ENCODE peak calls at places on chromosomes 3 and 15, in four cellular contexts. F is GM12865, D is AG04450, B is GM12878. N is an unnamed sample.
A peak's percentile ranks its signal among the peaks of the same experiment; 100 is the strongest.

GRCh38 chr3:10585945-10586344 is 80.6 kb upstream of the ATP2B2 start:
- DNase-seq in F (no peak), D (no peak), B (no peak), N (no peak)

GRCh38 chr15:49731187-49731828 is 110.5 kb downstream of the DTWD1 start:
- DNase-seq in D (no peak), F (no peak), B (no peak), N (no peak)

GRCh38 chr3:102229062-102229655 is 205.7 kb upstream of the ZPLD1 start:
- DNase-seq in B (peak; percentile 61), F (peak; percentile 84), D (peak; percentile 42), N (no peak)

GRCh38 chr15:70241561-70242320 is 144.0 kb upstream of the TLE3 start:
- DNase-seq in D (no peak), F (no peak), B (no peak), N (no peak)

GRCh38 chr15:50685976-50686467 is 575 bp downstream of the TRPM7 start:
- DNase-seq in F (peak; percentile 84), D (no peak), B (peak; percentile 26), N (no peak)

GRCh38 chr3:101809178-101810022 is 30.4 kb downstream of the NXPE3 start:
- DNase-seq in F (peak; percentile 65), B (no peak), D (no peak), N (no peak)

GRCh38 chr3:155076888-155077287 is 3.2 kb upstream of the MME start:
- DNase-seq in F (no peak), B (no peak), D (no peak), N (no peak)

GRCh38 chr3:113485161-113485609 is 29.8 kb downstream of the SPICE1 start:
- DNase-seq in F (no peak), B (no peak), D (no peak), N (no peak)

GRCh38 chr15:92807971-92808571 is 92.1 kb upstream of the CHD2 start:
- DNase-seq in B (no peak), D (no peak), F (peak; percentile 48), N (no peak)
- H3K4me3 ChIP-seq in B (peak overlapping the region; percentile 79), D (no peak overlapping the region), F (peak overlapping the region; percentile 92), N (no peak overlapping the region)

DNA sequence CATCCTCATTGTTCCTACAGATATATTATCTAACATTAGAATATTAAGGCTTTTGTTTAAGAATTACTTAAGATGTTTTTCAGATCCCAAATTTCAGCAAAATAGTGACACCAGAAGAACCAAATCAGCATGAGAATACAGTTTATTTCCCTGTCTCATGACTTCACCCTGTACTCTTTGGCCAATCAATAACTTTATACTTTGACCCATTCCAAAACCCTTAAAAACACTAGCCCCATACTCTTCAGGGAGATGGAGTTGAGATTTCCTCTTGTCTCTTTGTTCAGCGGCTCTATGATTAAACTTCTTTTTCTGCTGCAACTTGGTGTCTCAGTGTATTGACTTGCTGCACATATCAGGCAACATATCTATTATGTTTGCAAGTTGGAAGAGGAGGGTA is 207.7 kb downstream of the ZBBX start:
- DNase-seq in D (no peak), B (no peak), F (no peak), N (no peak)
- TF ChIP-seq CTCF in D (no peak), B (no peak), F (no peak), N (no peak)

DNA sequence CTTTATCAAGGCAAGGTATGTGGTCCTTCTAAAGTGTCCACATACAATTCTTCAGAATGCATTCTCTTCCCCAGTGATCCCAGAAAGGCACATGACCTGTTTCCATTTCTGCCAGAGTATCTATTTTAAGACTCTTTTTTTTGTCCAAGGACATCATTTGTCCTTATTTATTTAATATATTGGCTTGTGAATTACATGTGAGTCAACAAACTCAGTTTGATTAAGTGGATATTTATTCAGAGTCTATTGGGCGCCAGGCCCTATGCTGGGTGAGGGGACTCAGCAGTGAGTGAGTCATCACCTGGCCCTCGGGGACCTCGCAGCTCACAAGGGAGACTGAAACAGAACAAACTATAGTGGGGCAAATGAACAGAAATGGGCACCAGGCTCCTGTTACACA is 136.8 kb downstream of the SNRK start:
- DNase-seq in F (no peak), D (no peak), B (no peak), N (no peak)
- H3K4me3 ChIP-seq in F (no peak overlapping the region), D (no peak overlapping the region), B (no peak overlapping the region), N (no peak overlapping the region)

GRCh38 chr3:128555098-128555825 is 62.3 kb upstream of the GATA2 start:
- DNase-seq in B (no peak), F (no peak), D (no peak), N (no peak)

GRCh38 chr3:128554465-128555097 is 61.6 kb upstream of the GATA2 start:
- DNase-seq in F (no peak), B (no peak), D (no peak), N (no peak)

GRCh38 chr3:128555881-128556280 is 62.9 kb upstream of the GATA2 start:
- DNase-seq in B (no peak), D (no peak), F (no peak), N (no peak)

GRCh38 chr3:128553560-128553959 is 60.6 kb upstream of the GATA2 start:
- DNase-seq in F (no peak), D (no peak), B (no peak), N (no peak)

GRCh38 chr3:128554100-128554464 is 61.1 kb upstream of the GATA2 start:
- DNase-seq in F (no peak), D (no peak), B (no peak), N (no peak)
- TF ChIP-seq CTCF in F (no peak), D (peak; percentile 41), B (no peak), N (no peak)

N was measured in AG04449.